ENCODE peak calls at places on chromosomes 2 and 18, in four cellular contexts. One of them, this sample, is unnamed.
A peak's percentile ranks its signal among the peaks of the same experiment; 100 is the strongest.

GRCh38 chr18:57434536-57435494 is at the start of gene ONECUT2:
- DNase-seq in hypothalamus: peak; percentile 50
- DNase-seq in GM12865: peak; percentile 74
- DNase-seq in stimulated activated CD4-positive, alpha-beta T cell treated with anti-CD3 and anti-CD28 coated beads, Interleukin-12 subunit alpha, Interleukin-12 subunit beta, amount 100 ng/mL, for 24 hours: peak; percentile 40
- DNase-seq in this sample: peak; percentile 81

GRCh38 chr18:8366070-8366469 is 243.2 kb upstream of the RAB12 start:
- DNase-seq in hypothalamus: no peak
- DNase-seq in GM12865: no peak
- DNase-seq in stimulated activated CD4-positive, alpha-beta T cell treated with anti-CD3 and anti-CD28 coated beads, Interleukin-12 subunit alpha, Interleukin-12 subunit beta, amount 100 ng/mL, for 24 hours: no peak
- DNase-seq in this sample: no peak

GRCh38 chr2:226378733-226379132 is 420.9 kb downstream of the IRS1 start:
- DNase-seq in GM12865: no peak
- DNase-seq in stimulated activated CD4-positive, alpha-beta T cell treated with anti-CD3 and anti-CD28 coated beads, Interleukin-12 subunit alpha, Interleukin-12 subunit beta, amount 100 ng/mL, for 24 hours: no peak
- DNase-seq in hypothalamus: no peak
- DNase-seq in this sample: no peak

GRCh38 chr2:202096736-202097135 is 23.7 kb downstream of the KIAA2012 start:
- DNase-seq in hypothalamus: no peak
- DNase-seq in stimulated activated CD4-positive, alpha-beta T cell treated with anti-CD3 and anti-CD28 coated beads, Interleukin-12 subunit alpha, Interleukin-12 subunit beta, amount 100 ng/mL, for 24 hours: no peak
- DNase-seq in GM12865: no peak
- DNase-seq in this sample: no peak

GRCh38 chr2:73063909-73064875 is 7.3 kb downstream of the SFXN5 start:
- DNase-seq in stimulated activated CD4-positive, alpha-beta T cell treated with anti-CD3 and anti-CD28 coated beads, Interleukin-12 subunit alpha, Interleukin-12 subunit beta, amount 100 ng/mL, for 24 hours: no peak
- DNase-seq in hypothalamus: no peak
- DNase-seq in GM12865: no peak
- DNase-seq in this sample: no peak

GRCh38 chr2:62736899-62737559 is 31.5 kb downstream of the EHBP1 start:
- DNase-seq in hypothalamus: no peak
- DNase-seq in stimulated activated CD4-positive, alpha-beta T cell treated with anti-CD3 and anti-CD28 coated beads, Interleukin-12 subunit alpha, Interleukin-12 subunit beta, amount 100 ng/mL, for 24 hours: no peak
- DNase-seq in GM12865: peak; percentile 11
- DNase-seq in this sample: no peak

GRCh38 chr2:145411493-145411892 is 891.6 kb upstream of the ZEB2 start:
- DNase-seq in stimulated activated CD4-positive, alpha-beta T cell treated with anti-CD3 and anti-CD28 coated beads, Interleukin-12 subunit alpha, Interleukin-12 subunit beta, amount 100 ng/mL, for 24 hours: no peak
- DNase-seq in GM12865: peak; percentile 63
- DNase-seq in hypothalamus: no peak
- DNase-seq in this sample: peak; percentile 58

GRCh38 chr18:31156831-31157763 is 5.6 kb downstream of the DSC1 start:
- DNase-seq in GM12865: no peak
- DNase-seq in hypothalamus: no peak
- DNase-seq in stimulated activated CD4-positive, alpha-beta T cell treated with anti-CD3 and anti-CD28 coated beads, Interleukin-12 subunit alpha, Interleukin-12 subunit beta, amount 100 ng/mL, for 24 hours: no peak
- DNase-seq in this sample: no peak

GRCh38 chr18:26940744-26941398 is 75.4 kb upstream of the AQP4 start:
- DNase-seq in GM12865: no peak
- DNase-seq in stimulated activated CD4-positive, alpha-beta T cell treated with anti-CD3 and anti-CD28 coated beads, Interleukin-12 subunit alpha, Interleukin-12 subunit beta, amount 100 ng/mL, for 24 hours: no peak
- DNase-seq in hypothalamus: no peak
- DNase-seq in this sample: no peak

GRCh38 chr2:71613953-71614925 is 160.9 kb downstream of the DYSF start:
- DNase-seq in GM12865: no peak
- DNase-seq in stimulated activated CD4-positive, alpha-beta T cell treated with anti-CD3 and anti-CD28 coated beads, Interleukin-12 subunit alpha, Interleukin-12 subunit beta, amount 100 ng/mL, for 24 hours: no peak
- DNase-seq in hypothalamus: no peak
- DNase-seq in this sample: no peak

GRCh38 chr2:133774675-133775005 is 206.4 kb upstream of the NCKAP5 start:
- DNase-seq in stimulated activated CD4-positive, alpha-beta T cell treated with anti-CD3 and anti-CD28 coated beads, Interleukin-12 subunit alpha, Interleukin-12 subunit beta, amount 100 ng/mL, for 24 hours: no peak
- DNase-seq in GM12865: no peak
- DNase-seq in hypothalamus: no peak
- DNase-seq in this sample: no peak

GRCh38 chr2:11056614-11057013 is 98.7 kb upstream of the SLC66A3 start:
- DNase-seq in hypothalamus: no peak
- DNase-seq in GM12865: no peak
- DNase-seq in stimulated activated CD4-positive, alpha-beta T cell treated with anti-CD3 and anti-CD28 coated beads, Interleukin-12 subunit alpha, Interleukin-12 subunit beta, amount 100 ng/mL, for 24 hours: no peak
- DNase-seq in this sample: no peak

GRCh38 chr2:132911726-132912724 is 242.0 kb upstream of the LYPD1 start:
- DNase-seq in stimulated activated CD4-positive, alpha-beta T cell treated with anti-CD3 and anti-CD28 coated beads, Interleukin-12 subunit alpha, Interleukin-12 subunit beta, amount 100 ng/mL, for 24 hours: no peak
- DNase-seq in hypothalamus: no peak
- DNase-seq in GM12865: no peak
- DNase-seq in this sample: no peak

GRCh38 chr2:48946444-48947048 is 191.0 kb upstream of the LHCGR start:
- DNase-seq in stimulated activated CD4-positive, alpha-beta T cell treated with anti-CD3 and anti-CD28 coated beads, Interleukin-12 subunit alpha, Interleukin-12 subunit beta, amount 100 ng/mL, for 24 hours: no peak
- DNase-seq in GM12865: peak; percentile 68
- DNase-seq in hypothalamus: peak; percentile 4
- DNase-seq in this sample: peak; percentile 18

GRCh38 chr2:70732736-70733427 is 35.1 kb downstream of the ADD2 start:
- DNase-seq in stimulated activated CD4-positive, alpha-beta T cell treated with anti-CD3 and anti-CD28 coated beads, Interleukin-12 subunit alpha, Interleukin-12 subunit beta, amount 100 ng/mL, for 24 hours: no peak
- DNase-seq in hypothalamus: no peak
- DNase-seq in GM12865: no peak
- DNase-seq in this sample: no peak

GRCh38 chr2:138502253-138503086 is 900 bp downstream of the SPOPL start:
- DNase-seq in GM12865: peak; percentile 17
- DNase-seq in stimulated activated CD4-positive, alpha-beta T cell treated with anti-CD3 and anti-CD28 coated beads, Interleukin-12 subunit alpha, Interleukin-12 subunit beta, amount 100 ng/mL, for 24 hours: no peak
- DNase-seq in hypothalamus: peak; percentile 22
- DNase-seq in this sample: no peak

GRCh38 chr18:79493801-79494211 is 98.1 kb downstream of the NFATC1 start:
- DNase-seq in GM12865: no peak
- DNase-seq in hypothalamus: no peak
- DNase-seq in stimulated activated CD4-positive, alpha-beta T cell treated with anti-CD3 and anti-CD28 coated beads, Interleukin-12 subunit alpha, Interleukin-12 subunit beta, amount 100 ng/mL, for 24 hours: no peak
- DNase-seq in this sample: no peak

GRCh38 chr2:46471-47345 is at the start of gene FAM110C:
- DNase-seq in GM12865: no peak
- DNase-seq in stimulated activated CD4-positive, alpha-beta T cell treated with anti-CD3 and anti-CD28 coated beads, Interleukin-12 subunit alpha, Interleukin-12 subunit beta, amount 100 ng/mL, for 24 hours: no peak
- DNase-seq in hypothalamus: no peak
- DNase-seq in this sample: no peak

GRCh38 chr18:68417826-68418225 is 297.1 kb downstream of the TMX3 start:
- DNase-seq in GM12865: no peak
- DNase-seq in hypothalamus: no peak
- DNase-seq in stimulated activated CD4-positive, alpha-beta T cell treated with anti-CD3 and anti-CD28 coated beads, Interleukin-12 subunit alpha, Interleukin-12 subunit beta, amount 100 ng/mL, for 24 hours: no peak
- DNase-seq in this sample: no peak

GRCh38 chr18:13266208-13267100 is 47.9 kb downstream of the LDLRAD4 start:
- DNase-seq in hypothalamus: no peak
- DNase-seq in GM12865: no peak
- DNase-seq in stimulated activated CD4-positive, alpha-beta T cell treated with anti-CD3 and anti-CD28 coated beads, Interleukin-12 subunit alpha, Interleukin-12 subunit beta, amount 100 ng/mL, for 24 hours: no peak
- DNase-seq in this sample: no peak

GRCh38 chr2:142588269-142588668 is 289.2 kb upstream of the KYNU start:
- DNase-seq in GM12865: no peak
- DNase-seq in hypothalamus: no peak
- DNase-seq in stimulated activated CD4-positive, alpha-beta T cell treated with anti-CD3 and anti-CD28 coated beads, Interleukin-12 subunit alpha, Interleukin-12 subunit beta, amount 100 ng/mL, for 24 hours: no peak
- DNase-seq in this sample: no peak

GRCh38 chr2:46136481-46136880 is 160.7 kb upstream of the EPAS1 start:
- DNase-seq in hypothalamus: no peak
- DNase-seq in stimulated activated CD4-positive, alpha-beta T cell treated with anti-CD3 and anti-CD28 coated beads, Interleukin-12 subunit alpha, Interleukin-12 subunit beta, amount 100 ng/mL, for 24 hours: no peak
- DNase-seq in GM12865: no peak
- DNase-seq in this sample: no peak

GRCh38 chr2:136765736-136766323 is 485 bp downstream of the THSD7B start:
- DNase-seq in hypothalamus: no peak
- DNase-seq in GM12865: no peak
- DNase-seq in stimulated activated CD4-positive, alpha-beta T cell treated with anti-CD3 and anti-CD28 coated beads, Interleukin-12 subunit alpha, Interleukin-12 subunit beta, amount 100 ng/mL, for 24 hours: no peak
- DNase-seq in this sample: peak; percentile 4

GRCh38 chr2:237791977-237792727 is 6.4 kb upstream of the RBM44 start:
- DNase-seq in hypothalamus: no peak
- DNase-seq in GM12865: no peak
- DNase-seq in stimulated activated CD4-positive, alpha-beta T cell treated with anti-CD3 and anti-CD28 coated beads, Interleukin-12 subunit alpha, Interleukin-12 subunit beta, amount 100 ng/mL, for 24 hours: no peak
- DNase-seq in this sample: no peak

GRCh38 chr2:33441235-33441810 is 35.1 kb upstream of the RASGRP3 start:
- DNase-seq in hypothalamus: peak; percentile 13
- DNase-seq in stimulated activated CD4-positive, alpha-beta T cell treated with anti-CD3 and anti-CD28 coated beads, Interleukin-12 subunit alpha, Interleukin-12 subunit beta, amount 100 ng/mL, for 24 hours: no peak
- DNase-seq in GM12865: peak; percentile 58
- DNase-seq in this sample: no peak

GRCh38 chr2:181781082-181781786 is 100.9 kb upstream of the NEUROD1 start:
- DNase-seq in GM12865: no peak
- DNase-seq in hypothalamus: no peak
- DNase-seq in stimulated activated CD4-positive, alpha-beta T cell treated with anti-CD3 and anti-CD28 coated beads, Interleukin-12 subunit alpha, Interleukin-12 subunit beta, amount 100 ng/mL, for 24 hours: no peak
- DNase-seq in this sample: no peak